ENCODE peak calls at places on chromosomes 7 and 10, in nine cellular contexts. R is NCI-H1092 treated with DMSO at 0.1 percent for 48 hours; O is right cardiac atrium; W is stimulated activated CD4-positive, alpha-beta T cell treated with anti-CD3 and anti-CD28 coated beads, Interleukin-4, amount 100 ng/mL, for 1 hour; Z is GM13976; V is GOT3; H is B cell; C is NCI-H2081; L is frontal cortex. M is an unnamed sample.

GRCh38 chr10:103712146-103712545 is 143.2 kb downstream of the SH3PXD2A start:
- DNase-seq in R (no peak), O (peak; percentile 24), W (no peak), Z (no peak), V (no peak), H (no peak), C (no peak), L (no peak), M (no peak)

GRCh38 chr7:146661435-146661834 is 544.8 kb downstream of the CNTNAP2 start:
- DNase-seq in R (peak; percentile 36), O (no peak), W (no peak), Z (no peak), V (no peak), H (no peak), C (no peak), L (no peak), M (no peak)

GRCh38 chr10:98391578-98391991 is 23.4 kb downstream of the PYROXD2 start:
- DNase-seq in R (no peak), O (peak; percentile 88), W (no peak), Z (no peak), V (no peak), H (no peak), C (no peak), L (no peak), M (no peak)

GRCh38 chr10:58209669-58210068 is 58.0 kb downstream of the IPMK start:
- DNase-seq in R (no peak), O (peak; percentile 66), W (no peak), Z (no peak), V (no peak), H (no peak), C (no peak), L (no peak), M (no peak)

GRCh38 chr10:49187950-49188761 is at the start of gene TMEM273:
- DNase-seq in R (no peak), O (peak; percentile 92), W (no peak), Z (peak; percentile 67), V (no peak), H (peak; percentile 82), C (no peak), L (peak; percentile 45), M (no peak)

GRCh38 chr7:79529896-79530235 is 76.4 kb upstream of the MAGI2 start:
- DNase-seq in R (no peak), O (no peak), W (no peak), Z (no peak), V (no peak), H (no peak), C (no peak), L (no peak), M (no peak)

GRCh38 chr7:85595639-85596268 is 408.9 kb upstream of the SEMA3D start:
- DNase-seq in R (no peak), O (no peak), W (no peak), Z (no peak), V (no peak), H (no peak), C (no peak), L (no peak), M (no peak)

GRCh38 chr7:89021741-89022140 is 226.2 kb upstream of the TEX47 start:
- DNase-seq in R (no peak), O (no peak), W (no peak), Z (no peak), V (no peak), H (no peak), C (no peak), L (no peak), M (no peak)

GRCh38 chr10:18271481-18271880 is 131.3 kb downstream of the CACNB2 start:
- DNase-seq in R (no peak), O (no peak), W (no peak), Z (no peak), V (no peak), H (no peak), C (no peak), L (no peak), M (no peak)

GRCh38 chr7:147411011-147411614 is 1179.5 kb upstream of the C7orf33 start:
- DNase-seq in R (no peak), O (no peak), W (no peak), Z (no peak), V (no peak), H (no peak), C (no peak), L (no peak), M (no peak)

GRCh38 chr7:99386584-99387238 is 12.2 kb downstream of the ARPC1B start:
- DNase-seq in R (no peak), O (peak; percentile 29), W (no peak), Z (no peak), V (no peak), H (peak; percentile 51), C (no peak), L (no peak), M (no peak)

GRCh38 chr7:51930834-51931233 is 614.2 kb upstream of the COBL start:
- DNase-seq in R (no peak), O (no peak), W (no peak), Z (no peak), V (no peak), H (no peak), C (no peak), L (no peak), M (no peak)

GRCh38 chr10:75111906-75112703 is 649 bp downstream of the SAMD8 start:
- DNase-seq in R (peak; percentile 30), O (peak; percentile 76), W (peak; percentile 29), Z (peak; percentile 68), V (no peak), H (peak; percentile 73), C (peak; percentile 29), L (peak; percentile 46), M (no peak)